ENCODE peak calls at places on chromosome 9, in five cellular contexts. S is GM20000; W is HFF-Myc; K is psoas muscle; F is CD8-positive, alpha-beta T cell. L is an unnamed sample.

GRCh38 chr9:113918697-113919390 is 42.7 kb downstream of the ZNF618 start:
- DNase-seq in K (no peak), S (no peak), W (no peak), F (no peak), L (no peak)

GRCh38 chr9:16710888-16711287 is 159.6 kb downstream of the BNC2 start:
- DNase-seq in K (no peak), F (no peak), W (no peak), S (no peak), L (no peak)

GRCh38 chr9:108727580-108728056 is 128.2 kb downstream of the ACTL7B start:
- DNase-seq in K (no peak), S (no peak), W (no peak), F (no peak), L (no peak)

GRCh38 chr9:121700165-121700830 is 48.9 kb downstream of the DAB2IP start:
- DNase-seq in S (peak), F (peak), W (no peak), K (peak), L (peak)

GRCh38 chr9:123544007-123544827 is 188.2 kb downstream of the CRB2 start:
- DNase-seq in F (no peak), W (no peak), K (no peak), S (peak), L (peak)

GRCh38 chr9:120161801-120162200 is 418.2 kb downstream of the CDK5RAP2 start:
- DNase-seq in F (no peak), S (no peak), K (no peak), W (no peak), L (no peak)

GRCh38 chr9:111148390-111148993 is 110.2 kb upstream of the LPAR1 start:
- DNase-seq in S (no peak), F (no peak), K (no peak), W (no peak), L (no peak)

GRCh38 chr9:19184144-19184917 is 46.2 kb upstream of the DENND4C start:
- DNase-seq in W (peak), F (peak), K (peak), S (peak), L (peak)

GRCh38 chr9:78091736-78092135 is 60.1 kb upstream of the GNAQ start:
- DNase-seq in S (no peak), F (no peak), W (no peak), K (no peak), L (no peak)

GRCh38 chr9:36207546-36208012 is 16.9 kb downstream of the CLTA start:
- DNase-seq in S (no peak), F (no peak), W (no peak), K (no peak), L (no peak)

GRCh38 chr9:130426883-130427282 is 17.9 kb upstream of the ASS1 start:
- DNase-seq in F (no peak), S (no peak), K (peak), W (peak), L (no peak)
- TF ChIP-seq CTCF in F (no peak), S (no peak), K (no peak), W (no peak), L (no peak)

GRCh38 chr9:134839441-134840125 is 41.0 kb upstream of the FCN2 start:
- DNase-seq in F (no peak), K (peak), W (no peak), S (no peak), L (no peak)
- TF ChIP-seq CTCF in F (no peak), K (no peak), W (peak), S (no peak), L (no peak)

GRCh38 chr9:92759446-92759845 is 5.2 kb downstream of the BICD2 start:
- DNase-seq in S (no peak), W (no peak), K (no peak), F (no peak), L (no peak)
- TF ChIP-seq CTCF in S (no peak), W (no peak), K (no peak), F (no peak), L (no peak)

GRCh38 chr9:136331556-136332481 is 4.5 kb downstream of the GPSM1 start:
- DNase-seq in K (no peak), W (no peak), F (no peak), S (no peak), L (no peak)
- TF ChIP-seq CTCF in K (no peak), W (no peak), F (no peak), S (no peak), L (no peak)

DNA sequence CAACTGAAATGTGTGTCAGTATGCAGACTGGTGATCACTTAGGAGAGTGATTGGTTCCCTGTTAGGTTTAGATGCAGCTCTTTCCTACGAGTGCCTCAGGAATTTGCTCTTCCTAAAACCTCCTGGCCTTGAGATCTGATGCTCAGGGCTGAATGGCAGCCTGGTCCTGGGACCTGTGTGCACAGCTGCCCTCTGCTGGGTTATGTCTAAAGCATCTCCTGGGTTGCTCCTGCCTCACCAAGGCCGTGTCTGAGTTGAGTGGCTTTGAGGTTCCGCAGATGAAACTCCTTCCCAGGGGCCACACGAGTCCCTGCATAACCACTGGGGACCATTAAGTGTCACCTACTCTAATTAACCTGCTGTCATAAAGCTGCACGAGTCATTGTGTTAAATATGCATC is 59.5 kb downstream of the MVB12B start:
- DNase-seq in W (no peak), F (no peak), K (no peak), S (no peak), L (no peak)
- TF ChIP-seq CTCF in W (peak), F (no peak), K (peak), S (peak), L (peak)

DNA sequence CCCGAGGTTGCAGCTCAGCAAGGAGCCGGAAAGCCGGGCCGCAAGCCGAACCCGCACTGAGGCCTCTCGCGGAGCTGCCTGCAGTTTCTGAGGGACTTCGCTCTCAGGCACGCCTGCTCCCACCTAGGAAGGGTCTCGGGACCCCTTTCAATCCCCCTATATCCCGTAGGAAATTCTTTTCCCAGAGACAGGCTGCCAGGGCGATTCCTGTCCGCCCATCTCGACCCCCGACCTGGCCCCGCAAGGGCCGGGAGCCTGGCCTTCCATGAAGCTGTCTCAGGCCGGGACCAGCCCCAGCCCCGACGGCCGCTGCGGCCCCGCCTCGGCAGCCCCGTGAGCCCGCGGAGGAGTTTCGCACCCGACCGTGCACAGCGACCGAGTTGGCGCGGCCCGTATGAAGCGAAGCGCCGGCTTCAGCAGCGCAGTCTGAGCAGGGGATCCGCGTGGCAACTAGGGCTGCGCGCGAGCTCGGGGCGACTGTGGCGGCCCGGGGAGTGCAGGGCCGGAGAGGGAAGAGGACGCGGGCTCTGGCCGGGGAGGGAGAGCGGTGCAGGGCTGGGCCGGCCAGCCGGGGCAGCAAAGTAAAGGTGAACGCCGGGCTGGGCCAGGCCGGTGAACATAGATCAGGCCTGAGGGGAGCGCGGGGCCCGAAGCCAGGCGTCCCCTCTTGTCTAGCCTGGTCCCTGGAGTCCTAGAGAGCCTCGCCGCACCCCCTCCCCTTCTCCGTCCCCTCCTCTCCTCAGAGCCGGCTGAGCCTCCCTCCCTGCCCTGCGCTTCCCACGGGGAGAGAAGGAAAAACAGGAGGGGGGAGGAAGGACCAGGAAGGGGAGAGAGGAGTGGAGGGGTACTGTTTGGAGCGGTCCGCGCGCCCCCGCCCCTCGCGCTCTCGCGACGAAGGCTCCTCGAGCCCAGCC is 879 bp upstream of the PRDM12 start:
- DNase-seq in W (no peak), F (no peak), K (no peak), S (peak), L (no peak)
- TF ChIP-seq CTCF in W (no peak), F (no peak), K (no peak), S (no peak), L (no peak)

L was measured in GM10248.